ENCODE peak calls at places on chromosomes 7 and 10, in four cellular contexts. F is stimulated activated CD4-positive, alpha-beta T cell treated with anti-CD3 and anti-CD28 coated beads, TNF-alpha, amount 100 ng/mL, for 48 hours; X is LoVo; W is heart left ventricle. K is an unnamed sample.

GRCh38 chr7:154931906-154932305 is 71.0 kb downstream of the PAXIP1 start:
- DNase-seq in F (no peak), X (no peak), W (no peak), K (no peak)

GRCh38 chr7:131909151-131909768 is 352.8 kb upstream of the PODXL start:
- DNase-seq in F (no peak), X (no peak), W (peak), K (peak)

GRCh38 chr10:102710604-102711003 is 3.6 kb downstream of the ARL3 start:
- DNase-seq in F (no peak), X (no peak), W (no peak), K (no peak)

GRCh38 chr7:157660971-157661610 is 324.3 kb downstream of the DNAJB6 start:
- DNase-seq in F (no peak), X (no peak), W (no peak), K (no peak)

GRCh38 chr7:26663905-26664673 is 200.3 kb downstream of the SKAP2 start:
- DNase-seq in F (no peak), X (no peak), W (no peak), K (no peak)

GRCh38 chr7:92763636-92764423 is 72.5 kb downstream of the CDK6 start:
- DNase-seq in F (no peak), X (peak), W (no peak), K (no peak)

GRCh38 chr7:151233804-151234203 is 1.5 kb downstream of the CHPF2 start:
- DNase-seq in F (no peak), X (no peak), W (no peak), K (no peak)

GRCh38 chr10:64601298-64601697 is 1080.1 kb downstream of the REEP3 start:
- DNase-seq in F (no peak), X (no peak), W (no peak), K (no peak)

GRCh38 chr10:75115137-75115536 is 3.7 kb downstream of the SAMD8 start:
- DNase-seq in F (no peak), X (no peak), W (no peak), K (no peak)

GRCh38 chr7:15560968-15561367 is 847 bp downstream of the AGMO start:
- DNase-seq in F (no peak), X (no peak), W (no peak), K (no peak)

GRCh38 chr10:51400354-51401096 is 298.9 kb downstream of the CSTF2T start:
- DNase-seq in F (no peak), X (no peak), W (no peak), K (no peak)